ENCODE peak calls at places on chromosome 15, in ten cellular contexts. One of them, this sample, is unnamed.

GRCh38 chr15:40766194-40766830 is 2.4 kb downstream of the GCHFR start:
- DNase-seq in fibroblast of mammary gland: peak
- DNase-seq in GM04504: no peak
- DNase-seq in ureter: no peak
- DNase-seq in hippocampal formation: no peak
- DNase-seq in amniotic stem cell: no peak
- DNase-seq in IMR-90: peak
- DNase-seq in effector CD4-positive, alpha-beta T cell: no peak
- DNase-seq in activated CD8-positive, alpha-beta memory T cell treated with anti-CD3 and anti-CD28 coated beads, Interleukin-2, amount 50 U/mL, for 48 hours: no peak
- DNase-seq in stimulated activated CD4-positive, alpha-beta T cell treated with anti-CD3 and anti-CD28 coated beads, Interleukin-12 subunit alpha, Interleukin-12 subunit beta, amount 100 ng/mL, for 4 hours: no peak
- DNase-seq in this sample: no peak

GRCh38 chr15:57611938-57612337 is 20.2 kb downstream of the MYZAP start:
- DNase-seq in fibroblast of mammary gland: peak
- DNase-seq in GM04504: peak
- DNase-seq in ureter: peak
- DNase-seq in hippocampal formation: no peak
- DNase-seq in amniotic stem cell: peak
- DNase-seq in IMR-90: no peak
- DNase-seq in effector CD4-positive, alpha-beta T cell: no peak
- DNase-seq in activated CD8-positive, alpha-beta memory T cell treated with anti-CD3 and anti-CD28 coated beads, Interleukin-2, amount 50 U/mL, for 48 hours: no peak
- DNase-seq in stimulated activated CD4-positive, alpha-beta T cell treated with anti-CD3 and anti-CD28 coated beads, Interleukin-12 subunit alpha, Interleukin-12 subunit beta, amount 100 ng/mL, for 4 hours: no peak
- DNase-seq in this sample: no peak

GRCh38 chr15:81285461-81285860 is 38.5 kb downstream of the STARD5 start:
- DNase-seq in fibroblast of mammary gland: no peak
- DNase-seq in GM04504: no peak
- DNase-seq in ureter: no peak
- DNase-seq in hippocampal formation: no peak
- DNase-seq in amniotic stem cell: no peak
- DNase-seq in IMR-90: no peak
- DNase-seq in effector CD4-positive, alpha-beta T cell: no peak
- DNase-seq in activated CD8-positive, alpha-beta memory T cell treated with anti-CD3 and anti-CD28 coated beads, Interleukin-2, amount 50 U/mL, for 48 hours: no peak
- DNase-seq in stimulated activated CD4-positive, alpha-beta T cell treated with anti-CD3 and anti-CD28 coated beads, Interleukin-12 subunit alpha, Interleukin-12 subunit beta, amount 100 ng/mL, for 4 hours: no peak
- DNase-seq in this sample: no peak

GRCh38 chr15:85865070-85865684 is 70.5 kb upstream of the KLHL25 start:
- DNase-seq in fibroblast of mammary gland: peak
- DNase-seq in GM04504: no peak
- DNase-seq in ureter: no peak
- DNase-seq in hippocampal formation: peak
- DNase-seq in amniotic stem cell: no peak
- DNase-seq in IMR-90: peak
- DNase-seq in effector CD4-positive, alpha-beta T cell: no peak
- DNase-seq in activated CD8-positive, alpha-beta memory T cell treated with anti-CD3 and anti-CD28 coated beads, Interleukin-2, amount 50 U/mL, for 48 hours: no peak
- DNase-seq in stimulated activated CD4-positive, alpha-beta T cell treated with anti-CD3 and anti-CD28 coated beads, Interleukin-12 subunit alpha, Interleukin-12 subunit beta, amount 100 ng/mL, for 4 hours: no peak
- DNase-seq in this sample: no peak

GRCh38 chr15:99239545-99240198 is 9.7 kb downstream of the TTC23 start:
- DNase-seq in fibroblast of mammary gland: no peak
- DNase-seq in GM04504: no peak
- DNase-seq in ureter: no peak
- DNase-seq in hippocampal formation: no peak
- DNase-seq in amniotic stem cell: no peak
- DNase-seq in IMR-90: peak
- DNase-seq in effector CD4-positive, alpha-beta T cell: no peak
- DNase-seq in activated CD8-positive, alpha-beta memory T cell treated with anti-CD3 and anti-CD28 coated beads, Interleukin-2, amount 50 U/mL, for 48 hours: no peak
- DNase-seq in stimulated activated CD4-positive, alpha-beta T cell treated with anti-CD3 and anti-CD28 coated beads, Interleukin-12 subunit alpha, Interleukin-12 subunit beta, amount 100 ng/mL, for 4 hours: no peak
- DNase-seq in this sample: no peak

GRCh38 chr15:59995568-59996349 is 8.4 kb upstream of the FOXB1 start:
- DNase-seq in fibroblast of mammary gland: no peak
- DNase-seq in GM04504: no peak
- DNase-seq in ureter: no peak
- DNase-seq in hippocampal formation: no peak
- DNase-seq in amniotic stem cell: no peak
- DNase-seq in IMR-90: no peak
- DNase-seq in effector CD4-positive, alpha-beta T cell: no peak
- DNase-seq in activated CD8-positive, alpha-beta memory T cell treated with anti-CD3 and anti-CD28 coated beads, Interleukin-2, amount 50 U/mL, for 48 hours: no peak
- DNase-seq in stimulated activated CD4-positive, alpha-beta T cell treated with anti-CD3 and anti-CD28 coated beads, Interleukin-12 subunit alpha, Interleukin-12 subunit beta, amount 100 ng/mL, for 4 hours: no peak
- DNase-seq in this sample: no peak

GRCh38 chr15:79154491-79155182 is 64.1 kb upstream of the RASGRF1 start:
- DNase-seq in fibroblast of mammary gland: no peak
- DNase-seq in GM04504: no peak
- DNase-seq in ureter: no peak
- DNase-seq in hippocampal formation: no peak
- DNase-seq in amniotic stem cell: no peak
- DNase-seq in IMR-90: no peak
- DNase-seq in effector CD4-positive, alpha-beta T cell: no peak
- DNase-seq in activated CD8-positive, alpha-beta memory T cell treated with anti-CD3 and anti-CD28 coated beads, Interleukin-2, amount 50 U/mL, for 48 hours: no peak
- DNase-seq in stimulated activated CD4-positive, alpha-beta T cell treated with anti-CD3 and anti-CD28 coated beads, Interleukin-12 subunit alpha, Interleukin-12 subunit beta, amount 100 ng/mL, for 4 hours: no peak
- DNase-seq in this sample: no peak

GRCh38 chr15:31427411-31427810 is 100.8 kb downstream of the KLF13 start:
- DNase-seq in fibroblast of mammary gland: peak
- DNase-seq in GM04504: no peak
- DNase-seq in ureter: no peak
- DNase-seq in hippocampal formation: no peak
- DNase-seq in amniotic stem cell: no peak
- DNase-seq in IMR-90: no peak
- DNase-seq in effector CD4-positive, alpha-beta T cell: no peak
- DNase-seq in activated CD8-positive, alpha-beta memory T cell treated with anti-CD3 and anti-CD28 coated beads, Interleukin-2, amount 50 U/mL, for 48 hours: no peak
- DNase-seq in stimulated activated CD4-positive, alpha-beta T cell treated with anti-CD3 and anti-CD28 coated beads, Interleukin-12 subunit alpha, Interleukin-12 subunit beta, amount 100 ng/mL, for 4 hours: no peak
- DNase-seq in this sample: no peak

GRCh38 chr15:72231847-72232461 is 964 bp upstream of the PKM start:
- DNase-seq in fibroblast of mammary gland: peak
- DNase-seq in GM04504: peak
- DNase-seq in ureter: peak
- DNase-seq in hippocampal formation: peak
- DNase-seq in amniotic stem cell: peak
- DNase-seq in IMR-90: peak
- DNase-seq in effector CD4-positive, alpha-beta T cell: peak
- DNase-seq in activated CD8-positive, alpha-beta memory T cell treated with anti-CD3 and anti-CD28 coated beads, Interleukin-2, amount 50 U/mL, for 48 hours: no peak
- DNase-seq in stimulated activated CD4-positive, alpha-beta T cell treated with anti-CD3 and anti-CD28 coated beads, Interleukin-12 subunit alpha, Interleukin-12 subunit beta, amount 100 ng/mL, for 4 hours: peak
- DNase-seq in this sample: no peak

GRCh38 chr15:41536866-41537265 is 7.2 kb downstream of the RPAP1 start:
- DNase-seq in fibroblast of mammary gland: no peak
- DNase-seq in GM04504: no peak
- DNase-seq in ureter: no peak
- DNase-seq in hippocampal formation: no peak
- DNase-seq in amniotic stem cell: no peak
- DNase-seq in IMR-90: no peak
- DNase-seq in effector CD4-positive, alpha-beta T cell: no peak
- DNase-seq in activated CD8-positive, alpha-beta memory T cell treated with anti-CD3 and anti-CD28 coated beads, Interleukin-2, amount 50 U/mL, for 48 hours: no peak
- DNase-seq in stimulated activated CD4-positive, alpha-beta T cell treated with anti-CD3 and anti-CD28 coated beads, Interleukin-12 subunit alpha, Interleukin-12 subunit beta, amount 100 ng/mL, for 4 hours: no peak
- DNase-seq in this sample: no peak

GRCh38 chr15:100687532-100688215 is 85.3 kb downstream of the ASB7 start:
- DNase-seq in fibroblast of mammary gland: peak
- DNase-seq in GM04504: peak
- DNase-seq in ureter: no peak
- DNase-seq in hippocampal formation: no peak
- DNase-seq in amniotic stem cell: peak
- DNase-seq in IMR-90: peak
- DNase-seq in effector CD4-positive, alpha-beta T cell: no peak
- DNase-seq in activated CD8-positive, alpha-beta memory T cell treated with anti-CD3 and anti-CD28 coated beads, Interleukin-2, amount 50 U/mL, for 48 hours: no peak
- DNase-seq in stimulated activated CD4-positive, alpha-beta T cell treated with anti-CD3 and anti-CD28 coated beads, Interleukin-12 subunit alpha, Interleukin-12 subunit beta, amount 100 ng/mL, for 4 hours: no peak
- DNase-seq in this sample: no peak

GRCh38 chr15:71730277-71731144 is 79.8 kb upstream of the NR2E3 start:
- DNase-seq in fibroblast of mammary gland: peak
- DNase-seq in GM04504: peak
- DNase-seq in ureter: no peak
- DNase-seq in hippocampal formation: peak
- DNase-seq in amniotic stem cell: peak
- DNase-seq in IMR-90: peak
- DNase-seq in effector CD4-positive, alpha-beta T cell: no peak
- DNase-seq in activated CD8-positive, alpha-beta memory T cell treated with anti-CD3 and anti-CD28 coated beads, Interleukin-2, amount 50 U/mL, for 48 hours: no peak
- DNase-seq in stimulated activated CD4-positive, alpha-beta T cell treated with anti-CD3 and anti-CD28 coated beads, Interleukin-12 subunit alpha, Interleukin-12 subunit beta, amount 100 ng/mL, for 4 hours: peak
- DNase-seq in this sample: no peak

GRCh38 chr15:33344111-33344510 is 33.3 kb downstream of the RYR3 start:
- DNase-seq in fibroblast of mammary gland: no peak
- DNase-seq in GM04504: no peak
- DNase-seq in ureter: no peak
- DNase-seq in hippocampal formation: no peak
- DNase-seq in amniotic stem cell: no peak
- DNase-seq in IMR-90: no peak
- DNase-seq in effector CD4-positive, alpha-beta T cell: no peak
- DNase-seq in activated CD8-positive, alpha-beta memory T cell treated with anti-CD3 and anti-CD28 coated beads, Interleukin-2, amount 50 U/mL, for 48 hours: no peak
- DNase-seq in stimulated activated CD4-positive, alpha-beta T cell treated with anti-CD3 and anti-CD28 coated beads, Interleukin-12 subunit alpha, Interleukin-12 subunit beta, amount 100 ng/mL, for 4 hours: no peak
- DNase-seq in this sample: no peak

GRCh38 chr15:91429973-91430372 is 329.9 kb downstream of the SV2B start:
- DNase-seq in fibroblast of mammary gland: no peak
- DNase-seq in GM04504: no peak
- DNase-seq in ureter: no peak
- DNase-seq in hippocampal formation: no peak
- DNase-seq in amniotic stem cell: no peak
- DNase-seq in IMR-90: no peak
- DNase-seq in effector CD4-positive, alpha-beta T cell: no peak
- DNase-seq in activated CD8-positive, alpha-beta memory T cell treated with anti-CD3 and anti-CD28 coated beads, Interleukin-2, amount 50 U/mL, for 48 hours: no peak
- DNase-seq in stimulated activated CD4-positive, alpha-beta T cell treated with anti-CD3 and anti-CD28 coated beads, Interleukin-12 subunit alpha, Interleukin-12 subunit beta, amount 100 ng/mL, for 4 hours: no peak
- DNase-seq in this sample: no peak

GRCh38 chr15:60972301-60972700 is 256.8 kb downstream of the RORA start:
- DNase-seq in fibroblast of mammary gland: peak
- DNase-seq in GM04504: peak
- DNase-seq in ureter: no peak
- DNase-seq in hippocampal formation: no peak
- DNase-seq in amniotic stem cell: peak
- DNase-seq in IMR-90: peak
- DNase-seq in effector CD4-positive, alpha-beta T cell: no peak
- DNase-seq in activated CD8-positive, alpha-beta memory T cell treated with anti-CD3 and anti-CD28 coated beads, Interleukin-2, amount 50 U/mL, for 48 hours: no peak
- DNase-seq in stimulated activated CD4-positive, alpha-beta T cell treated with anti-CD3 and anti-CD28 coated beads, Interleukin-12 subunit alpha, Interleukin-12 subunit beta, amount 100 ng/mL, for 4 hours: no peak
- DNase-seq in this sample: no peak

GRCh38 chr15:68584704-68585573 is 6.1 kb downstream of the CORO2B start:
- DNase-seq in fibroblast of mammary gland: no peak
- DNase-seq in GM04504: no peak
- DNase-seq in ureter: no peak
- DNase-seq in hippocampal formation: peak
- DNase-seq in amniotic stem cell: no peak
- DNase-seq in IMR-90: no peak
- DNase-seq in effector CD4-positive, alpha-beta T cell: no peak
- DNase-seq in activated CD8-positive, alpha-beta memory T cell treated with anti-CD3 and anti-CD28 coated beads, Interleukin-2, amount 50 U/mL, for 48 hours: no peak
- DNase-seq in stimulated activated CD4-positive, alpha-beta T cell treated with anti-CD3 and anti-CD28 coated beads, Interleukin-12 subunit alpha, Interleukin-12 subunit beta, amount 100 ng/mL, for 4 hours: no peak
- DNase-seq in this sample: no peak

GRCh38 chr15:73763893-73764292 is 10.7 kb upstream of the INSYN1 start:
- DNase-seq in fibroblast of mammary gland: no peak
- DNase-seq in GM04504: no peak
- DNase-seq in ureter: no peak
- DNase-seq in hippocampal formation: no peak
- DNase-seq in amniotic stem cell: no peak
- DNase-seq in IMR-90: no peak
- DNase-seq in effector CD4-positive, alpha-beta T cell: no peak
- DNase-seq in activated CD8-positive, alpha-beta memory T cell treated with anti-CD3 and anti-CD28 coated beads, Interleukin-2, amount 50 U/mL, for 48 hours: no peak
- DNase-seq in stimulated activated CD4-positive, alpha-beta T cell treated with anti-CD3 and anti-CD28 coated beads, Interleukin-12 subunit alpha, Interleukin-12 subunit beta, amount 100 ng/mL, for 4 hours: no peak
- DNase-seq in this sample: no peak

GRCh38 chr15:46315540-46315939 is 680.7 kb downstream of the SQOR start:
- DNase-seq in fibroblast of mammary gland: no peak
- DNase-seq in GM04504: no peak
- DNase-seq in ureter: no peak
- DNase-seq in hippocampal formation: no peak
- DNase-seq in amniotic stem cell: no peak
- DNase-seq in IMR-90: no peak
- DNase-seq in effector CD4-positive, alpha-beta T cell: no peak
- DNase-seq in activated CD8-positive, alpha-beta memory T cell treated with anti-CD3 and anti-CD28 coated beads, Interleukin-2, amount 50 U/mL, for 48 hours: no peak
- DNase-seq in stimulated activated CD4-positive, alpha-beta T cell treated with anti-CD3 and anti-CD28 coated beads, Interleukin-12 subunit alpha, Interleukin-12 subunit beta, amount 100 ng/mL, for 4 hours: no peak
- DNase-seq in this sample: no peak

GRCh38 chr15:45276851-45277250 is 24.8 kb downstream of the SLC28A2 start:
- DNase-seq in fibroblast of mammary gland: peak
- DNase-seq in GM04504: peak
- DNase-seq in ureter: no peak
- DNase-seq in hippocampal formation: peak
- DNase-seq in amniotic stem cell: peak
- DNase-seq in IMR-90: peak
- DNase-seq in effector CD4-positive, alpha-beta T cell: no peak
- DNase-seq in activated CD8-positive, alpha-beta memory T cell treated with anti-CD3 and anti-CD28 coated beads, Interleukin-2, amount 50 U/mL, for 48 hours: no peak
- DNase-seq in stimulated activated CD4-positive, alpha-beta T cell treated with anti-CD3 and anti-CD28 coated beads, Interleukin-12 subunit alpha, Interleukin-12 subunit beta, amount 100 ng/mL, for 4 hours: no peak
- DNase-seq in this sample: no peak

GRCh38 chr15:56146756-56147155 is 96.9 kb downstream of the RFX7 start:
- DNase-seq in fibroblast of mammary gland: peak
- DNase-seq in GM04504: no peak
- DNase-seq in ureter: no peak
- DNase-seq in hippocampal formation: no peak
- DNase-seq in amniotic stem cell: no peak
- DNase-seq in IMR-90: peak
- DNase-seq in effector CD4-positive, alpha-beta T cell: no peak
- DNase-seq in activated CD8-positive, alpha-beta memory T cell treated with anti-CD3 and anti-CD28 coated beads, Interleukin-2, amount 50 U/mL, for 48 hours: no peak
- DNase-seq in stimulated activated CD4-positive, alpha-beta T cell treated with anti-CD3 and anti-CD28 coated beads, Interleukin-12 subunit alpha, Interleukin-12 subunit beta, amount 100 ng/mL, for 4 hours: no peak
- DNase-seq in this sample: no peak

GRCh38 chr15:64896371-64897069 is 15.2 kb upstream of the ANKDD1A start:
- DNase-seq in fibroblast of mammary gland: no peak
- DNase-seq in GM04504: no peak
- DNase-seq in ureter: no peak
- DNase-seq in hippocampal formation: no peak
- DNase-seq in amniotic stem cell: no peak
- DNase-seq in IMR-90: no peak
- DNase-seq in effector CD4-positive, alpha-beta T cell: no peak
- DNase-seq in activated CD8-positive, alpha-beta memory T cell treated with anti-CD3 and anti-CD28 coated beads, Interleukin-2, amount 50 U/mL, for 48 hours: no peak
- DNase-seq in stimulated activated CD4-positive, alpha-beta T cell treated with anti-CD3 and anti-CD28 coated beads, Interleukin-12 subunit alpha, Interleukin-12 subunit beta, amount 100 ng/mL, for 4 hours: no peak
- DNase-seq in this sample: no peak

GRCh38 chr15:32659340-32659831 is 17.9 kb downstream of the SCG5 start:
- DNase-seq in fibroblast of mammary gland: peak
- DNase-seq in GM04504: peak
- DNase-seq in ureter: no peak
- DNase-seq in hippocampal formation: no peak
- DNase-seq in amniotic stem cell: peak
- DNase-seq in IMR-90: peak
- DNase-seq in effector CD4-positive, alpha-beta T cell: no peak
- DNase-seq in activated CD8-positive, alpha-beta memory T cell treated with anti-CD3 and anti-CD28 coated beads, Interleukin-2, amount 50 U/mL, for 48 hours: no peak
- DNase-seq in stimulated activated CD4-positive, alpha-beta T cell treated with anti-CD3 and anti-CD28 coated beads, Interleukin-12 subunit alpha, Interleukin-12 subunit beta, amount 100 ng/mL, for 4 hours: no peak
- DNase-seq in this sample: peak

GRCh38 chr15:62850791-62851291 is 191.7 kb upstream of the TPM1 start:
- DNase-seq in fibroblast of mammary gland: no peak
- DNase-seq in GM04504: no peak
- DNase-seq in ureter: no peak
- DNase-seq in hippocampal formation: no peak
- DNase-seq in amniotic stem cell: no peak
- DNase-seq in IMR-90: peak
- DNase-seq in effector CD4-positive, alpha-beta T cell: no peak
- DNase-seq in activated CD8-positive, alpha-beta memory T cell treated with anti-CD3 and anti-CD28 coated beads, Interleukin-2, amount 50 U/mL, for 48 hours: no peak
- DNase-seq in stimulated activated CD4-positive, alpha-beta T cell treated with anti-CD3 and anti-CD28 coated beads, Interleukin-12 subunit alpha, Interleukin-12 subunit beta, amount 100 ng/mL, for 4 hours: no peak
- DNase-seq in this sample: no peak

GRCh38 chr15:68608206-68608843 is 29.5 kb downstream of the CORO2B start:
- DNase-seq in fibroblast of mammary gland: peak
- DNase-seq in GM04504: no peak
- DNase-seq in ureter: peak
- DNase-seq in hippocampal formation: peak
- DNase-seq in amniotic stem cell: no peak
- DNase-seq in IMR-90: peak
- DNase-seq in effector CD4-positive, alpha-beta T cell: no peak
- DNase-seq in activated CD8-positive, alpha-beta memory T cell treated with anti-CD3 and anti-CD28 coated beads, Interleukin-2, amount 50 U/mL, for 48 hours: no peak
- DNase-seq in stimulated activated CD4-positive, alpha-beta T cell treated with anti-CD3 and anti-CD28 coated beads, Interleukin-12 subunit alpha, Interleukin-12 subunit beta, amount 100 ng/mL, for 4 hours: no peak
- DNase-seq in this sample: peak

GRCh38 chr15:66702770-66703539 is 919 bp downstream of the SMAD6 start:
- DNase-seq in fibroblast of mammary gland: no peak
- DNase-seq in GM04504: no peak
- DNase-seq in ureter: no peak
- DNase-seq in hippocampal formation: no peak
- DNase-seq in amniotic stem cell: no peak
- DNase-seq in IMR-90: no peak
- DNase-seq in effector CD4-positive, alpha-beta T cell: no peak
- DNase-seq in activated CD8-positive, alpha-beta memory T cell treated with anti-CD3 and anti-CD28 coated beads, Interleukin-2, amount 50 U/mL, for 48 hours: peak
- DNase-seq in stimulated activated CD4-positive, alpha-beta T cell treated with anti-CD3 and anti-CD28 coated beads, Interleukin-12 subunit alpha, Interleukin-12 subunit beta, amount 100 ng/mL, for 4 hours: peak
- DNase-seq in this sample: no peak

GRCh38 chr15:69159805-69160140 is 662 bp upstream of the GLCE start:
- DNase-seq in fibroblast of mammary gland: no peak
- DNase-seq in GM04504: no peak
- DNase-seq in ureter: no peak
- DNase-seq in hippocampal formation: peak
- DNase-seq in amniotic stem cell: no peak
- DNase-seq in IMR-90: no peak
- DNase-seq in effector CD4-positive, alpha-beta T cell: no peak
- DNase-seq in activated CD8-positive, alpha-beta memory T cell treated with anti-CD3 and anti-CD28 coated beads, Interleukin-2, amount 50 U/mL, for 48 hours: no peak
- DNase-seq in stimulated activated CD4-positive, alpha-beta T cell treated with anti-CD3 and anti-CD28 coated beads, Interleukin-12 subunit alpha, Interleukin-12 subunit beta, amount 100 ng/mL, for 4 hours: no peak
- DNase-seq in this sample: no peak

GRCh38 chr15:99291643-99292042 is 40.4 kb downstream of the LRRC28 start:
- DNase-seq in fibroblast of mammary gland: no peak
- DNase-seq in GM04504: no peak
- DNase-seq in ureter: no peak
- DNase-seq in hippocampal formation: no peak
- DNase-seq in amniotic stem cell: no peak
- DNase-seq in IMR-90: no peak
- DNase-seq in effector CD4-positive, alpha-beta T cell: no peak
- DNase-seq in activated CD8-positive, alpha-beta memory T cell treated with anti-CD3 and anti-CD28 coated beads, Interleukin-2, amount 50 U/mL, for 48 hours: no peak
- DNase-seq in stimulated activated CD4-positive, alpha-beta T cell treated with anti-CD3 and anti-CD28 coated beads, Interleukin-12 subunit alpha, Interleukin-12 subunit beta, amount 100 ng/mL, for 4 hours: no peak
- DNase-seq in this sample: no peak

GRCh38 chr15:71080705-71081104 is 34.6 kb upstream of the THSD4 start:
- DNase-seq in fibroblast of mammary gland: peak
- DNase-seq in GM04504: peak
- DNase-seq in ureter: no peak
- DNase-seq in hippocampal formation: no peak
- DNase-seq in amniotic stem cell: no peak
- DNase-seq in IMR-90: peak
- DNase-seq in effector CD4-positive, alpha-beta T cell: no peak
- DNase-seq in activated CD8-positive, alpha-beta memory T cell treated with anti-CD3 and anti-CD28 coated beads, Interleukin-2, amount 50 U/mL, for 48 hours: no peak
- DNase-seq in stimulated activated CD4-positive, alpha-beta T cell treated with anti-CD3 and anti-CD28 coated beads, Interleukin-12 subunit alpha, Interleukin-12 subunit beta, amount 100 ng/mL, for 4 hours: no peak
- DNase-seq in this sample: no peak